ENCODE peak calls at places on chromosomes 11 and 22, in nine cellular contexts. R is CD4-positive, CD25-positive, alpha-beta regulatory T cell; I is IMR-90; H is lung; P is SK-N-SH; Z is SJSA1; O is effector memory CD4-positive, alpha-beta T cell; W is GM23248; F is mammary epithelial cell. N is an unnamed sample.

GRCh38 chr11:117180661-117181585 is 2.4 kb downstream of the SIDT2 start:
- DNase-seq in R (peak), I (peak), H (peak), P (peak), Z (peak), O (peak), W (peak), F (peak), N (peak)

GRCh38 chr22:43855431-43855830 is 6.9 kb downstream of the SULT4A1 start:
- DNase-seq in R (no peak), I (no peak), H (no peak), P (no peak), Z (no peak), O (no peak), W (no peak), F (no peak), N (no peak)

GRCh38 chr22:17109113-17109865 is 11.9 kb downstream of the TMEM121B start:
- DNase-seq in R (no peak), I (no peak), H (no peak), P (no peak), Z (no peak), O (no peak), W (no peak), F (no peak), N (no peak)

GRCh38 chr22:23751441-23751996 is 607 bp upstream of the ZNF70 start:
- DNase-seq in R (no peak), I (no peak), H (no peak), P (no peak), Z (no peak), O (no peak), W (no peak), F (no peak), N (no peak)

GRCh38 chr22:28023036-28023435 is 104.0 kb upstream of the PITPNB start:
- DNase-seq in R (no peak), I (no peak), H (no peak), P (no peak), Z (no peak), O (no peak), W (no peak), F (no peak), N (no peak)

GRCh38 chr11:9606799-9607510 is 33.5 kb downstream of the WEE1 start:
- DNase-seq in R (no peak), I (no peak), H (no peak), P (no peak), Z (no peak), O (no peak), W (no peak), F (no peak), N (no peak)

GRCh38 chr11:9905562-9905961 is 241.7 kb downstream of the SWAP70 start:
- DNase-seq in R (no peak), I (no peak), H (no peak), P (no peak), Z (peak), O (no peak), W (peak), F (no peak), N (no peak)

GRCh38 chr11:19237813-19238212 is 2.9 kb downstream of the E2F8 start:
- DNase-seq in R (no peak), I (no peak), H (no peak), P (no peak), Z (no peak), O (no peak), W (no peak), F (no peak), N (no peak)

GRCh38 chr11:76878014-76878413 is 17.3 kb downstream of the ACER3 start:
- DNase-seq in R (no peak), I (no peak), H (no peak), P (no peak), Z (no peak), O (no peak), W (no peak), F (no peak), N (no peak)

DNA sequence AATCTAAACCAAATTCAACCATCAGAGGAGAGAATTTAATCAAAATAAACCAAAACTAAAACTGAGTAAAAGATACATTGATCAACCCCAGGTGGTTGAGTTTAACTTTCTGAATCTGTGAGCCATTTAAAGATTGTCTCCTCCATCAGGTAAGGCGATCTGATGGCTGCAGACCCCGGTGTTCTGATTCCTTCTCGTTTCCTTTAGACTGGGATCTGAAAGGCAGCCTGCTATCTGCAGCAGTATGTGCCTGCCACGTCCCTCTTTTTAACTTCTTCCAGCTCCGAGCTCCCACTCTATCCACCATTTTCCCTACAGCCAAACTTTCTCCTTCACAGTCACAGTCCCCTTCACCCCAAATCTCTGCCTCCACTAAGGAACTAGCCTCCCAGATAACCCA is 66.1 kb upstream of the ARHGAP32 start:
- DNase-seq in R (no peak), I (no peak), H (no peak), P (no peak), Z (no peak), O (no peak), W (no peak), F (no peak), N (no peak)
- H3K27ac ChIP-seq in R (no peak), I (no peak), H (no peak), P (no peak), Z (no peak), O (no peak), W (no peak), F (no peak), N (peak)

GRCh38 chr11:65718964-65719492 is 1.6 kb downstream of the RNASEH2C start:
- DNase-seq in R (no peak), I (peak), H (no peak), P (peak), Z (no peak), O (no peak), W (peak), F (peak), N (no peak)

GRCh38 chr11:65717906-65718305 is 2.7 kb downstream of the RNASEH2C start:
- DNase-seq in R (no peak), I (no peak), H (no peak), P (no peak), Z (no peak), O (no peak), W (no peak), F (no peak), N (no peak)

GRCh38 chr11:65720237-65720934 is at the start of gene RNASEH2C:
- DNase-seq in R (peak), I (peak), H (peak), P (peak), Z (peak), O (peak), W (peak), F (peak), N (peak)

GRCh38 chr11:65718531-65718930 is 2.1 kb downstream of the RNASEH2C start:
- DNase-seq in R (no peak), I (no peak), H (no peak), P (no peak), Z (no peak), O (no peak), W (no peak), F (no peak), N (no peak)

GRCh38 chr11:65719887-65720236 is 736 bp downstream of the RNASEH2C start:
- DNase-seq in R (peak), I (peak), H (no peak), P (no peak), Z (no peak), O (no peak), W (peak), F (peak), N (no peak)
- H3K27ac ChIP-seq in R (peak), I (peak), H (peak), P (peak), Z (peak), O (peak), W (peak), F (peak), N (peak)

GRCh38 chr22:37549704-37550059 is 10.6 kb upstream of the CDC42EP1 start:
- DNase-seq in R (no peak), I (peak), H (no peak), P (peak), Z (no peak), O (no peak), W (peak), F (no peak), N (no peak)
- H3K27ac ChIP-seq in R (no peak), I (no peak), H (peak), P (no peak), Z (no peak), O (no peak), W (no peak), F (no peak), N (no peak)

DNA sequence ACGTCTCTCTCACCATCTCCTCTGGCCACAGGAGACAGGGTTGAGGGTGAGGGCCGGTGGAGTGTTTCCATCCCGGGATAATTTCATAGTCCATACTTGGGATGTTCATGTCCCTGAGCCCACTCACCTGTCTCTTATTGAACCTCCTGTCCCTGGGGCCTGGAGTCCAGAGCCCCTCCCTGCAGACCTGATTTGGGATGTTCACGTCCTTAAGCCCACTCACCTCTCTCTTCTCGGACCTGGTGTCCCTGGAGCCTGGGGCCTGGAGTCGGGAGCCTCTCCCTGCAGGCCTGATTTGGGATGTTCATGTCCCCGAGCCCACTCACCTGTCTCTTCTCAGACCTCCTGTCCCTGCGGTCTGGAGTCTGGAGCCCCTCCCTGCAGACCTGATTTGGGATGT is 868.2 kb downstream of the BRD1 start:
- DNase-seq in R (no peak), I (no peak), H (no peak), P (no peak), Z (no peak), O (no peak), W (no peak), F (no peak), N (no peak)
- H3K27ac ChIP-seq in R (no peak), I (no peak), H (no peak), P (no peak), Z (no peak), O (no peak), W (no peak), F (no peak), N (no peak)

N was measured in Panc1.